ENCODE peak calls at places on chromosomes 13 and 19, in ten cellular contexts. M, P, G, Y, R, V, C, S, L and T are unnamed samples.

GRCh38 chr13:102405499-102406079 is 3.7 kb upstream of the FGF14 start:
- DNase-seq in M (no peak), P (no peak), G (no peak), Y (no peak), R (no peak), V (no peak), C (no peak), S (no peak), L (no peak), T (no peak)

GRCh38 chr13:72205773-72206172 is 338.8 kb upstream of the DACH1 start:
- DNase-seq in M (no peak), P (no peak), G (no peak), Y (no peak), R (no peak), V (no peak), C (no peak), S (no peak), L (no peak), T (no peak)

GRCh38 chr13:104872153-104872552 is 1663.3 kb downstream of the EFNB2 start:
- DNase-seq in M (no peak), P (no peak), G (no peak), Y (no peak), R (no peak), V (no peak), C (no peak), S (no peak), L (no peak), T (no peak)

GRCh38 chr13:31209172-31209818 is 9.5 kb downstream of the B3GLCT start:
- DNase-seq in M (peak), P (no peak), G (no peak), Y (peak), R (peak), V (no peak), C (no peak), S (peak), L (no peak), T (no peak)

GRCh38 chr13:19586904-19587634 is 25.7 kb upstream of the TPTE2 start:
- DNase-seq in M (peak), P (no peak), G (no peak), Y (peak), R (no peak), V (peak), C (no peak), S (peak), L (no peak), T (peak)

GRCh38 chr13:39875111-39875510 is 219.6 kb downstream of the COG6 start:
- DNase-seq in M (no peak), P (no peak), G (no peak), Y (no peak), R (no peak), V (no peak), C (no peak), S (no peak), L (no peak), T (no peak)

GRCh38 chr19:13143135-13143534 is 7.0 kb downstream of the STX10 start:
- DNase-seq in M (no peak), P (no peak), G (no peak), Y (no peak), R (no peak), V (no peak), C (no peak), S (no peak), L (peak), T (peak)

GRCh38 chr19:11324079-11324661 is 15.3 kb downstream of the RAB3D start:
- DNase-seq in M (peak), P (peak), G (no peak), Y (peak), R (peak), V (peak), C (peak), S (peak), L (peak), T (peak)

GRCh38 chr13:18943721-18944391 is 237.8 kb downstream of the TUBA3C start:
- DNase-seq in M (no peak), P (no peak), G (no peak), Y (no peak), R (peak), V (peak), C (peak), S (no peak), L (no peak), T (no peak)

GRCh38 chr13:40490086-40490723 is 176.2 kb downstream of the FOXO1 start:
- DNase-seq in M (no peak), P (no peak), G (no peak), Y (peak), R (no peak), V (no peak), C (no peak), S (no peak), L (no peak), T (no peak)

GRCh38 chr13:25375727-25376358 is 4.1 kb downstream of the ATP8A2 start:
- DNase-seq in M (peak), P (no peak), G (peak), Y (no peak), R (no peak), V (no peak), C (no peak), S (peak), L (peak), T (peak)

GRCh38 chr19:21586341-21587116 is 81.1 kb downstream of the ZNF429 start:
- DNase-seq in M (peak), P (no peak), G (peak), Y (peak), R (peak), V (no peak), C (no peak), S (no peak), L (no peak), T (no peak)

GRCh38 chr13:26538363-26539317 is 18.8 kb upstream of the WASF3 start:
- DNase-seq in M (no peak), P (no peak), G (no peak), Y (no peak), R (no peak), V (no peak), C (no peak), S (no peak), L (no peak), T (no peak)

GRCh38 chr13:48266967-48267639 is 34.1 kb downstream of the ITM2B start:
- DNase-seq in M (no peak), P (no peak), G (no peak), Y (no peak), R (no peak), V (no peak), C (no peak), S (no peak), L (no peak), T (no peak)

GRCh38 chr13:110126391-110126961 is 180.5 kb downstream of the COL4A1 start:
- DNase-seq in M (no peak), P (no peak), G (no peak), Y (no peak), R (no peak), V (peak), C (no peak), S (no peak), L (peak), T (no peak)

GRCh38 chr13:109755551-109755950 is 30.8 kb downstream of the IRS2 start:
- DNase-seq in M (no peak), P (no peak), G (no peak), Y (no peak), R (no peak), V (no peak), C (no peak), S (no peak), L (no peak), T (no peak)

GRCh38 chr19:30011051-30011578 is 69.1 kb downstream of the URI1 start:
- DNase-seq in M (no peak), P (no peak), G (peak), Y (no peak), R (no peak), V (no peak), C (no peak), S (no peak), L (no peak), T (no peak)

GRCh38 chr13:106484755-106485193 is 50.7 kb downstream of the EFNB2 start:
- DNase-seq in M (no peak), P (no peak), G (no peak), Y (no peak), R (peak), V (no peak), C (no peak), S (no peak), L (no peak), T (no peak)

GRCh38 chr19:31600731-31601295 is 251.6 kb upstream of the TSHZ3 start:
- DNase-seq in M (no peak), P (no peak), G (no peak), Y (no peak), R (no peak), V (no peak), C (no peak), S (no peak), L (no peak), T (no peak)

GRCh38 chr19:27745978-27746542 is 1466.9 kb downstream of the UQCRFS1 start:
- DNase-seq in M (no peak), P (no peak), G (peak), Y (peak), R (no peak), V (no peak), C (peak), S (no peak), L (no peak), T (no peak)

GRCh38 chr19:6825076-6825774 is 52.7 kb downstream of the VAV1 start:
- DNase-seq in M (no peak), P (no peak), G (no peak), Y (no peak), R (no peak), V (no peak), C (no peak), S (no peak), L (no peak), T (no peak)

GRCh38 chr13:105960326-105960725 is 575.1 kb downstream of the EFNB2 start:
- DNase-seq in M (no peak), P (no peak), G (no peak), Y (no peak), R (no peak), V (no peak), C (no peak), S (no peak), L (no peak), T (no peak)

GRCh38 chr13:99008577-99008976 is 30.7 kb upstream of the DOCK9 start:
- DNase-seq in M (no peak), P (no peak), G (no peak), Y (no peak), R (no peak), V (peak), C (no peak), S (no peak), L (no peak), T (no peak)

GRCh38 chr13:97439196-97439595 is 5.2 kb downstream of the RAP2A start:
- DNase-seq in M (no peak), P (no peak), G (no peak), Y (no peak), R (no peak), V (no peak), C (no peak), S (no peak), L (no peak), T (no peak)

GRCh38 chr13:45468676-45469075 is 3.9 kb downstream of the COG3 start:
- DNase-seq in M (peak), P (no peak), G (no peak), Y (no peak), R (no peak), V (no peak), C (no peak), S (no peak), L (no peak), T (no peak)

GRCh38 chr13:48707405-48707804 is 53.7 kb downstream of the CYSLTR2 start:
- DNase-seq in M (no peak), P (no peak), G (no peak), Y (no peak), R (no peak), V (no peak), C (no peak), S (no peak), L (no peak), T (no peak)

GRCh38 chr13:98571955-98572662 is 4.8 kb downstream of the STK24 start:
- DNase-seq in M (peak), P (no peak), G (no peak), Y (no peak), R (no peak), V (peak), C (no peak), S (no peak), L (no peak), T (peak)

GRCh38 chr13:50840327-50840726 is 3.2 kb downstream of the DLEU7 start:
- DNase-seq in M (no peak), P (no peak), G (no peak), Y (no peak), R (no peak), V (no peak), C (no peak), S (no peak), L (no peak), T (no peak)

GRCh38 chr19:24040621-24041020 is 46.4 kb upstream of the ZNF254 start:
- DNase-seq in M (no peak), P (no peak), G (no peak), Y (no peak), R (no peak), V (no peak), C (no peak), S (no peak), L (no peak), T (no peak)

GRCh38 chr13:35448465-35448864 is 28.0 kb downstream of the MAB21L1 start:
- DNase-seq in M (no peak), P (no peak), G (no peak), Y (no peak), R (no peak), V (no peak), C (no peak), S (no peak), L (no peak), T (no peak)

GRCh38 chr13:88235441-88235840 is 564.3 kb downstream of the SLITRK5 start:
- DNase-seq in M (no peak), P (no peak), G (no peak), Y (no peak), R (no peak), V (no peak), C (no peak), S (no peak), L (no peak), T (no peak)

GRCh38 chr19:10074153-10074552 is 12.0 kb upstream of the SHFL start:
- DNase-seq in M (no peak), P (no peak), G (no peak), Y (no peak), R (no peak), V (no peak), C (no peak), S (peak), L (peak), T (peak)

GRCh38 chr19:23799321-23799720 is 40.6 kb upstream of the ZNF681 start:
- DNase-seq in M (no peak), P (no peak), G (peak), Y (no peak), R (no peak), V (no peak), C (no peak), S (no peak), L (no peak), T (no peak)

GRCh38 chr19:56608274-56608964 is 13.3 kb downstream of the ZNF71 start:
- DNase-seq in M (no peak), P (no peak), G (no peak), Y (no peak), R (no peak), V (no peak), C (no peak), S (no peak), L (no peak), T (no peak)

GRCh38 chr13:98293570-98294142 is 116.6 kb upstream of the RNF113B start:
- DNase-seq in M (no peak), P (no peak), G (no peak), Y (no peak), R (no peak), V (no peak), C (no peak), S (no peak), L (peak), T (no peak)

GRCh38 chr19:3401004-3401768 is 34.8 kb downstream of the NFIC start:
- DNase-seq in M (no peak), P (no peak), G (no peak), Y (no peak), R (no peak), V (no peak), C (no peak), S (no peak), L (no peak), T (no peak)

GRCh38 chr19:3396881-3397265 is 30.5 kb downstream of the NFIC start:
- DNase-seq in M (no peak), P (no peak), G (no peak), Y (no peak), R (no peak), V (no peak), C (no peak), S (no peak), L (no peak), T (no peak)

GRCh38 chr19:3398114-3398899 is 31.9 kb downstream of the NFIC start:
- DNase-seq in M (no peak), P (peak), G (no peak), Y (peak), R (peak), V (peak), C (peak), S (no peak), L (no peak), T (peak)

GRCh38 chr19:3398900-3399278 is 32.5 kb downstream of the NFIC start:
- DNase-seq in M (no peak), P (peak), G (no peak), Y (no peak), R (no peak), V (no peak), C (no peak), S (no peak), L (no peak), T (no peak)

DNA sequence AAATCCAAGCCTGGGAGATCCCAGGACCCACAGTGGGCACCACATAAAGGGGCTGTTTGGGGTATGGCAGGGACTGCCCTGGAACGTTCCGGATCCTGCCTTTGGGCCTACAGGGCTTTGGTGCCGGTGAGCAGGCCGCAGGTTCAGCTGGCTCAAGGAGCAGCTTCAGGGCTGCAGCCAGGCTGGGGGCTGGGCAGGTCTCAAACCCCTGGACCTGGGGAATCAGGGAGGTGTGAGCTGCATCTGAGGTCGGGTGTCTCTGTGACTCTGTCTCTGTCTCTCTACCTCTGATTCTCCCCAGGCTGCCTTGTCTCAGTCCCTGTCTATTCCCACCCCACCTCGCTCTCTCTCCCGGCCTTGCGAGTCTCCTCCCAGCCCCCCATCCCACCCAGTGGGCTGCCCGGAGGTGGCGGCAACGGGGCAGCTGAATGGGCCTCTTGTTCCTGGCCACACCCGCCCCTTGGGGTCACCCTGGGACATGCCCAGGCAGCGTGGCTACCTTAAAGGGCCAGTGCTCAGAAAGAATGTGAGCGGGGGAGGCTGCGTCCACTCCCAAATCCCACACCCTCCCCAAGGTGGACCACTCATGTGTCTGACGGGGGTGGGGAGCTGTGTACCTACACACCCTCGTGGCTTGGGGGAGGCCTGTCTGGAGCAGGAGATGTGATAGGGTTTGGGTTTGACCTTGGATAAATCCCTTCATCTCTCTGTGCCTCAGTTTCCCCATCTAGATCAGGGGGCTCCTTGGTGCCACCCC is 31.1 kb downstream of the NFIC start:
- DNase-seq in M (peak), P (peak), G (peak), Y (peak), R (no peak), V (peak), C (no peak), S (no peak), L (peak), T (peak)
- TF ChIP-seq EP300 in M (no peak), P (no peak), G (no peak), Y (no peak), R (no peak), V (no peak), C (no peak), S (no peak), L (no peak), T (peak)

DNA sequence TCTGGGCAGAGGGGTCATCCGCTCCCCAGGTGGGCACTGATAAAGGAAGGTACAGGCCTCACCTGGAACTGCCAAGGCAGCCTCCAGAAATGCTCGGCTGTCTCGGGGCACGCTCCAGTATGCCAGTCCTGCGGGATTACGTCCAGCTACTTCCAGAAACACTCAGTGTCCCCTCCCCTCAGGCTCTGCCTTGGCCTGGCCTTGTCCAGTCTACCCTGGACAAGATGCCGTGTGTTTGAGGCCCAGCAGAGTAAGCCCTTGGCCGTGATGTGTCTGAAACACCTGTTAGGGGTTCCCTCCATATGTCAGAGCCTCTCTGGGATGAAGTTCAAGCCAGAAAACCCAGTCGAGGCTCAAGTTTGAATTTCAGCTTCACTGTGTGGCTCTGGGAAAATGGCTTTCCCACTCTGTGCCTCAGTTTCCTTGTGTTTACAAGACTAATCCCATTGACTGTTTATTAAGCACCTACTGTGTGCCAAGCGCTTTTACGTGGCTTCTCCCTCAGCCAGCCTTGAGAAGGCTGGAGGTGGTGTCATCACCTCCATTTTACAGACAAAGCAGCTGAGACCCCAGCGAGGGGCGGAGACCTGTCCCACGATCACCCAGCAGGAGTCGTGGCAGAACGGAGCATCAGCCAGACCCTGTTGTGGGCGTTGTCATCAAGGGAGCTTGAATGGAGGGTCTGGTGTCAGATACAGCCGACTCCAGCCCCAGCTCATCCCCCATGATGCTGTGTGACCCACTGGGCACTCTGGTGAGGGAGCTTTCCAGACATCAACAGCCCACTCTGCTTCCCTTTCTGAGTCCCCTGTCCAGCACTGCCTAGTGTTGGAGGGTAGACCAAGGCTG is 2.0 kb upstream of the PIK3R2 start:
- DNase-seq in M (no peak), P (no peak), G (no peak), Y (no peak), R (no peak), V (no peak), C (no peak), S (no peak), L (no peak), T (no peak)
- TF ChIP-seq EP300 in M (no peak), P (no peak), G (no peak), Y (no peak), R (no peak), V (no peak), C (no peak), S (no peak), L (no peak), T (no peak)

GRCh38 chr13:85661639-85662038 is 137.6 kb downstream of the SLITRK6 start:
- DNase-seq in M (no peak), P (no peak), G (no peak), Y (no peak), R (no peak), V (no peak), C (no peak), S (no peak), L (no peak), T (no peak)

GRCh38 chr13:85657942-85658341 is 141.3 kb downstream of the SLITRK6 start:
- DNase-seq in M (no peak), P (no peak), G (no peak), Y (no peak), R (no peak), V (no peak), C (no peak), S (no peak), L (no peak), T (no peak)

GRCh38 chr13:85655040-85655439 is 144.2 kb downstream of the SLITRK6 start:
- DNase-seq in M (no peak), P (no peak), G (no peak), Y (no peak), R (no peak), V (no peak), C (no peak), S (no peak), L (no peak), T (no peak)

GRCh38 chr13:85654227-85654626 is 145.0 kb downstream of the SLITRK6 start:
- DNase-seq in M (peak), P (no peak), G (no peak), Y (no peak), R (no peak), V (no peak), C (no peak), S (no peak), L (no peak), T (no peak)

GRCh38 chr13:85659493-85659892 is 139.7 kb downstream of the SLITRK6 start:
- DNase-seq in M (no peak), P (no peak), G (no peak), Y (no peak), R (no peak), V (no peak), C (no peak), S (no peak), L (no peak), T (no peak)
- TF ChIP-seq EP300 in M (no peak), P (no peak), G (no peak), Y (no peak), R (no peak), V (no peak), C (no peak), S (no peak), L (no peak), T (no peak)

DNA sequence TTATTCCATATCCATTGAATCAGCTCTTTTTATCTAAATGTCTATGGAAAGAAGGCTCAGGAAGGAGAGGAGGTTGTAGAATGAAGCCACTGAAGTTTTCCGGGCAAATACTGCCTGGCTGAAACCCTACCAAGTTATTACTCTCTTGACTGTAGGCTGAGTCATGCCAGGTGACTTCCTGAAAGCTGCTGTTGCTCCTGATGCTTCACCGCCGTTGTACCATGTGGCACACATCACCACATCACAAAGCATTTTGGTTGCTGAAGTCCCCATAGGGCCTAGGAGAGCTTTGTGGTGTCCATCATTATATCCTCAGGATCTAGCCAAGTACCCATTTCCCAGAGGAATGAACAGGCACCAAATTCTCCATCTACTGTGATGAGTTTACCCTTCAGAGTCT is 11.1 kb upstream of the TDRD12 start:
- DNase-seq in M (no peak), P (no peak), G (no peak), Y (no peak), R (no peak), V (peak), C (no peak), S (no peak), L (peak), T (no peak)
- TF ChIP-seq EP300 in M (no peak), P (no peak), G (no peak), Y (no peak), R (no peak), V (no peak), C (no peak), S (no peak), L (no peak), T (no peak)